ENCODE peak calls at places on chromosomes 13 and 19, in four cellular contexts. I is H1, F is GM12878, W is K562. T is an unnamed sample.

GRCh38 chr19:29942404-29943261 is 594 bp downstream of the URI1 start:
- DNase-seq in I (no peak), F (no peak), W (no peak), T (peak; percentile 43)

GRCh38 chr13:20995245-20995829 is 66.0 kb downstream of the LATS2 start:
- DNase-seq in I (no peak), F (no peak), W (peak; percentile 13), T (no peak)

GRCh38 chr13:24207841-24208240 is 47.3 kb downstream of the SPATA13 start:
- DNase-seq in I (no peak), F (no peak), W (no peak), T (no peak)

GRCh38 chr13:77429320-77430142 is 102.6 kb upstream of the MYCBP2 start:
- DNase-seq in I (no peak), F (peak; percentile 93), W (no peak), T (no peak)

GRCh38 chr13:22506286-22506685 is 674.5 kb upstream of the SGCG start:
- DNase-seq in I (no peak), F (no peak), W (no peak), T (no peak)

GRCh38 chr13:50414640-50415039 is 399.4 kb downstream of the KCNRG start:
- DNase-seq in I (no peak), F (no peak), W (no peak), T (no peak)

GRCh38 chr13:19959831-19960672 is 1.5 kb downstream of the ZMYM2 start:
- DNase-seq in I (peak; percentile 70), F (peak; percentile 68), W (peak; percentile 43), T (peak; percentile 90)

GRCh38 chr13:33676700-33677048 is 141.3 kb upstream of the RFC3 start:
- DNase-seq in I (no peak), F (no peak), W (no peak), T (peak; percentile 88)

GRCh38 chr19:7505288-7505681 is 10.6 kb upstream of the ZNF358 start:
- DNase-seq in I (no peak), F (no peak), W (no peak), T (no peak)

GRCh38 chr13:31538067-31539042 is 201.0 kb upstream of the RXFP2 start:
- DNase-seq in I (no peak), F (no peak), W (peak; percentile 10), T (peak; percentile 16)

GRCh38 chr13:83325454-83325853 is 556.8 kb downstream of the SLITRK1 start:
- DNase-seq in I (no peak), F (no peak), W (no peak), T (no peak)

GRCh38 chr13:103067751-103068563 is 1.7 kb upstream of the SLC10A2 start:
- DNase-seq in I (peak; percentile 64), F (peak; percentile 72), W (no peak), T (no peak)

GRCh38 chr19:29785955-29786589 is 25.7 kb upstream of the CCNE1 start:
- DNase-seq in I (no peak), F (no peak), W (peak; percentile 53), T (no peak)

GRCh38 chr19:50266896-50267295 is 62.3 kb downstream of the KCNC3 start:
- DNase-seq in I (peak; percentile 84), F (no peak), W (peak; percentile 98), T (no peak)

GRCh38 chr13:110600261-110600819 is 15.0 kb upstream of the NAXD start:
- DNase-seq in I (no peak), F (no peak), W (no peak), T (no peak)
- TF ChIP-seq BRCA1 in I (no peak), F (no peak), W (no peak), T (no peak)

GRCh38 chr13:42215578-42216421 is 56.2 kb upstream of the AKAP11 start:
- DNase-seq in I (no peak), F (peak; percentile 4), W (peak; percentile 6), T (peak; percentile 10)

GRCh38 chr13:42216422-42216735 is 55.6 kb upstream of the AKAP11 start:
- DNase-seq in I (no peak), F (no peak), W (no peak), T (no peak)

GRCh38 chr13:42214445-42214844 is 57.5 kb upstream of the AKAP11 start:
- DNase-seq in I (no peak), F (no peak), W (no peak), T (no peak)

DNA sequence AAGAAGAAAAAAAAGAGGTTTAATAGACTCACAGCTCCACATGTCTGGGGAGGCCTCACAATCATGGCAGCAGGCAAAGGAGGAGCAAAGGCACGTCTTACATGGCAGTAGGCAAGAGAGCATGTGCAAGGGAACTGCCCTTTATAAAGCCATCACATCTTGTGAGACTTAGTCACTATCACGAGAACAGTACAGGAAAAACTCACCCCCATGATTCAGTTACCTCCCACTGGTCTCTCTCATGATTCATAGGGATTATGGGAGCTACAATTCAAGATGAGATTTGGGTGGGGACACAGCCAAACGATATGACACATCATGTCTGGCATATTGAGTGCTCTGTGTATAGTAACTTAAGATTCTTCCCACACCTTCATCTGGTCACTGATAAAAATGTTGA is 60.2 kb upstream of the AKAP11 start:
- DNase-seq in I (no peak), F (no peak), W (no peak), T (no peak)
- TF ChIP-seq YY1 in I (no peak), F (no peak), W (no peak), T (no peak)

GRCh38 chr19:5354403-5354802 is 13.8 kb upstream of the PTPRS start:
- DNase-seq in I (no peak), F (no peak), W (peak; percentile 42), T (peak; percentile 34)
- TF ChIP-seq BRCA1 in I (no peak), F (no peak), W (no peak), T (no peak)

GRCh38 chr13:106561551-106562170 is 6.3 kb downstream of the ARGLU1 start:
- DNase-seq in I (no peak), F (peak; percentile 55), W (no peak), T (no peak)
- TF ChIP-seq YY1 in I (no peak), F (no peak), W (no peak), T (no peak)

DNA sequence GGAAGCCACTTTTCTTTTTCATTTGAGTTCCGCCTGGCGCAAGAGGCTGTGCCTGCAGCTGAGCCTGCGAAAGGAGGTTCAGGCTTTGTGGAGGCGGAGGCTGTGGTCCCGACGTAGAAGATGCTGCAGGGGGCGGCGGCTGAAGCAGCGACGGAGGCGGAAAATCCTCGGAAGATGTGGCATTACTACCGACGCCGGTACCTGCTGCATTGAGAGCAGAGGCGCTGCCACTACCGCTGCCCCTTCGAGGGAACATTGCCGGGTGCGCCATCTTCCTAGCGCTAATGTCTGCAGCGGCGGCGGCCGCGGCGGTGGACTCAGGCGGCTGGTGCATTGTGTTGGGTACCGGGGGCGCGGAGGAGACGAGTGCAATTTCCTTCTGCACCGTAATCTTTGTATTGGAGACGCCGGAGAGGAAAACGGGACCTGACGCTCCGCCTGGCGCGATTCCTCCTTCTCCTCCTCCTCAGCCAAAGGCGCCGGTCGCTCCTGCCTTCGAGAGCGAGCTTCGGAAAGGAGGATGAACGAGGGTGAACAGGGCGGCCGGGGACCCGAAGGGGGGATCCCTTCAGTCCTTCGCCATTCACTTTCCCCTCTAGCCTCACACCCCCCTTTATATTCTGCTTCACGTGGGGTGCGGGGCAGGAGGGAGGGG is at the start of gene TSC22D1:
- DNase-seq in I (no peak), F (no peak), W (no peak), T (no peak)
- TF ChIP-seq BRCA1 in I (no peak), F (no peak), W (no peak), T (no peak)

GRCh38 chr13:54486421-54487166 is 1458.0 kb downstream of the OLFM4 start:
- DNase-seq in I (no peak), F (no peak), W (no peak), T (no peak)
- TF ChIP-seq YY1 in I (no peak), F (no peak), W (no peak), T (no peak)

GRCh38 chr19:10223488-10224213 is 7.5 kb downstream of the S1PR2 start:
- DNase-seq in I (no peak), F (no peak), W (peak; percentile 27), T (no peak)

GRCh38 chr19:10219678-10220077 is 11.5 kb downstream of the S1PR2 start:
- DNase-seq in I (peak; percentile 46), F (peak; percentile 88), W (peak; percentile 51), T (peak; percentile 79)

GRCh38 chr19:10224337-10224736 is 6.8 kb downstream of the S1PR2 start:
- DNase-seq in I (no peak), F (no peak), W (no peak), T (no peak)

GRCh38 chr19:10220695-10221094 is 10.4 kb downstream of the S1PR2 start:
- DNase-seq in I (no peak), F (no peak), W (no peak), T (no peak)

DNA sequence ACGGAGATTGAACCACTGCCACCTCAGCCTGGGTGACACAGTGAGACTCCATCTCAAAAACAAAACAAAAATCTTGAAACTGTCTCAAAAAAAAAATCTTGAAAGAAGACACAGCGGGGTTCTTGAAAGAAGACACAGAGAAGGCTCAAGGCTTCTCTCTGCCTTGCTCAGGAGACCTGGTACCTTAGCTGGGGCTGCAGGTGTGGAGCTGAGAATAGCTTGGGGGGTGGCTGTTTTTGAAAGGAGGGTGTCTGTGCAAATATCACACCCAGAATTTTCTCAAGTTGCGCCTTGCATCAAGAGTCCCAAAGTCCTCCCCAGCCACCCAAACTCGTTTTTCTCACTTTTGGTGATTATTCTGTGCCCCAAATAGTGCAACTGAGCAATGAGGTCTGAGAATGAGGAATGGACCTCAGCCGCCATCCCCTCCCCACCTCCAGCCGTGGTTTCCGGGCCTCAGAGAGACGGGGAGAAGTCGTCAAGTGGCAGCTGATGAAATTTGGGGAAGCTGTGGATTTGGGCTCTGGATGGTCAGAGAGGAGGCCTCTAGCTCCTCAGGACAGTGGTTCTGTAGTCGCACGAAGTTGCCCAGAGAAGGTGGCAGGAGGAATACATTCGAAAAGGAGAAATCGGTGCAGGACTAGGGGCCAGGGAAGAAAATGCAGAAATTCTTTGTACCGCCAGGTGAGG is 8.8 kb downstream of the S1PR2 start:
- DNase-seq in I (no peak), F (no peak), W (no peak), T (no peak)
- TF ChIP-seq BRCA1 in I (no peak), F (no peak), W (no peak), T (no peak)